ENCODE peak calls at places on chromosomes 5 and 9, in six cellular contexts. One of them, this sample, is unnamed.

GRCh38 chr9:73219985-73220626 is 68.4 kb downstream of the ANXA1 start:
- DNase-seq in GM12892: no peak
- DNase-seq in GM12891: no peak
- DNase-seq in spleen: no peak
- DNase-seq in K562: no peak
- DNase-seq in stomach: no peak
- DNase-seq in this sample: no peak

GRCh38 chr5:124460666-124461065 is 285.8 kb downstream of the ZNF608 start:
- DNase-seq in stomach: no peak
- DNase-seq in spleen: no peak
- DNase-seq in K562: no peak
- DNase-seq in GM12892: no peak
- DNase-seq in GM12891: no peak
- DNase-seq in this sample: no peak

GRCh38 chr5:72160299-72160698 is 53.0 kb downstream of the MAP1B start:
- DNase-seq in GM12891: no peak
- DNase-seq in K562: no peak
- DNase-seq in stomach: no peak
- DNase-seq in GM12892: no peak
- DNase-seq in spleen: no peak
- DNase-seq in this sample: no peak

GRCh38 chr9:129624947-129625346 is 1.0 kb upstream of the NTMT1 start:
- DNase-seq in GM12892: no peak
- DNase-seq in GM12891: no peak
- DNase-seq in K562: peak
- DNase-seq in stomach: no peak
- DNase-seq in spleen: no peak
- DNase-seq in this sample: no peak

GRCh38 chr5:116763987-116764866 is 189.6 kb upstream of the SEMA6A start:
- DNase-seq in K562: no peak
- DNase-seq in GM12892: peak
- DNase-seq in spleen: no peak
- DNase-seq in stomach: no peak
- DNase-seq in GM12891: no peak
- DNase-seq in this sample: no peak

GRCh38 chr5:127275641-127276193 is 14.9 kb upstream of the MEGF10 start:
- DNase-seq in stomach: no peak
- DNase-seq in GM12891: no peak
- DNase-seq in spleen: no peak
- DNase-seq in GM12892: no peak
- DNase-seq in K562: no peak
- DNase-seq in this sample: no peak

GRCh38 chr5:138449501-138450239 is 10.8 kb downstream of the REEP2 start:
- DNase-seq in GM12892: peak
- DNase-seq in GM12891: peak
- DNase-seq in K562: peak
- DNase-seq in spleen: peak
- DNase-seq in stomach: peak
- DNase-seq in this sample: peak

GRCh38 chr9:21967707-21968106 is 26.5 kb downstream of the CDKN2A start:
- DNase-seq in stomach: no peak
- DNase-seq in GM12892: no peak
- DNase-seq in K562: no peak
- DNase-seq in GM12891: no peak
- DNase-seq in spleen: no peak
- DNase-seq in this sample: no peak

GRCh38 chr5:127723571-127723970 is 20.4 kb downstream of the CCDC192 start:
- DNase-seq in GM12891: no peak
- DNase-seq in spleen: no peak
- DNase-seq in GM12892: no peak
- DNase-seq in K562: no peak
- DNase-seq in stomach: no peak
- DNase-seq in this sample: no peak

GRCh38 chr9:88258587-88258986 is 120.3 kb upstream of the SPATA31C2 start:
- DNase-seq in GM12892: no peak
- DNase-seq in spleen: no peak
- DNase-seq in GM12891: no peak
- DNase-seq in K562: no peak
- DNase-seq in stomach: peak
- DNase-seq in this sample: no peak

GRCh38 chr9:120505186-120505585 is 74.8 kb downstream of the CDK5RAP2 start:
- DNase-seq in GM12891: no peak
- DNase-seq in spleen: no peak
- DNase-seq in K562: no peak
- DNase-seq in stomach: no peak
- DNase-seq in GM12892: no peak
- DNase-seq in this sample: no peak

GRCh38 chr5:165673499-165673898 is 2168.1 kb downstream of the MAT2B start:
- DNase-seq in K562: no peak
- DNase-seq in spleen: no peak
- DNase-seq in stomach: no peak
- DNase-seq in GM12891: no peak
- DNase-seq in GM12892: no peak
- DNase-seq in this sample: no peak

GRCh38 chr5:170312666-170313065 is 15.1 kb upstream of the LCP2 start:
- DNase-seq in GM12892: no peak
- DNase-seq in K562: no peak
- DNase-seq in GM12891: no peak
- DNase-seq in spleen: no peak
- DNase-seq in stomach: no peak
- DNase-seq in this sample: no peak

GRCh38 chr9:125797857-125798399 is 50.8 kb downstream of the PBX3 start:
- DNase-seq in stomach: no peak
- DNase-seq in GM12892: no peak
- DNase-seq in spleen: no peak
- DNase-seq in K562: no peak
- DNase-seq in GM12891: no peak
- DNase-seq in this sample: no peak

GRCh38 chr5:59099270-59099994 is 516.6 kb downstream of the RAB3C start:
- DNase-seq in K562: no peak
- DNase-seq in GM12892: no peak
- DNase-seq in stomach: no peak
- DNase-seq in spleen: no peak
- DNase-seq in GM12891: no peak
- DNase-seq in this sample: no peak

GRCh38 chr9:124964056-124964455 is 23.2 kb upstream of the GOLGA1 start:
- DNase-seq in GM12892: no peak
- DNase-seq in stomach: no peak
- DNase-seq in spleen: no peak
- DNase-seq in GM12891: no peak
- DNase-seq in K562: no peak
- DNase-seq in this sample: no peak

GRCh38 chr5:157265714-157266285 is at the start of gene CYFIP2:
- DNase-seq in stomach: peak
- DNase-seq in K562: peak
- DNase-seq in GM12891: peak
- DNase-seq in spleen: peak
- DNase-seq in GM12892: peak
- DNase-seq in this sample: peak

GRCh38 chr5:171632618-171633017 is 153.0 kb upstream of the SMIM23 start:
- DNase-seq in K562: no peak
- DNase-seq in GM12891: no peak
- DNase-seq in GM12892: no peak
- DNase-seq in spleen: no peak
- DNase-seq in stomach: no peak
- DNase-seq in this sample: no peak

GRCh38 chr5:67038817-67039603 is 157.6 kb downstream of the CD180 start:
- DNase-seq in stomach: no peak
- DNase-seq in spleen: no peak
- DNase-seq in K562: no peak
- DNase-seq in GM12891: no peak
- DNase-seq in GM12892: no peak
- DNase-seq in this sample: no peak

GRCh38 chr9:118586978-118587377 is 782.3 kb downstream of the BRINP1 start:
- DNase-seq in GM12891: no peak
- DNase-seq in GM12892: no peak
- DNase-seq in spleen: peak
- DNase-seq in K562: no peak
- DNase-seq in stomach: no peak
- DNase-seq in this sample: no peak

GRCh38 chr5:167232675-167233074 is 1058.8 kb upstream of the WWC1 start:
- DNase-seq in GM12892: no peak
- DNase-seq in spleen: no peak
- DNase-seq in stomach: no peak
- DNase-seq in GM12891: no peak
- DNase-seq in K562: no peak
- DNase-seq in this sample: no peak

GRCh38 chr5:122291000-122291592 is 20.9 kb upstream of the SNCAIP start:
- DNase-seq in K562: no peak
- DNase-seq in GM12891: no peak
- DNase-seq in stomach: no peak
- DNase-seq in spleen: no peak
- DNase-seq in GM12892: no peak
- DNase-seq in this sample: no peak

GRCh38 chr5:155943516-155944407 is 383.2 kb upstream of the SGCD start:
- DNase-seq in K562: peak
- DNase-seq in GM12892: no peak
- DNase-seq in stomach: no peak
- DNase-seq in GM12891: peak
- DNase-seq in spleen: no peak
- DNase-seq in this sample: no peak

GRCh38 chr5:79901631-79902030 is 89.4 kb downstream of the MTX3 start:
- DNase-seq in K562: no peak
- DNase-seq in GM12891: no peak
- DNase-seq in spleen: no peak
- DNase-seq in stomach: no peak
- DNase-seq in GM12892: no peak
- DNase-seq in this sample: no peak

GRCh38 chr9:134379774-134380431 is 53.6 kb downstream of the RXRA start:
- DNase-seq in GM12892: no peak
- DNase-seq in stomach: no peak
- DNase-seq in GM12891: no peak
- DNase-seq in spleen: no peak
- DNase-seq in K562: no peak
- DNase-seq in this sample: no peak

GRCh38 chr9:128886211-128886826 is 4.4 kb downstream of the LRRC8A start:
- DNase-seq in GM12892: no peak
- DNase-seq in K562: no peak
- DNase-seq in GM12891: no peak
- DNase-seq in stomach: no peak
- DNase-seq in spleen: no peak
- DNase-seq in this sample: no peak

GRCh38 chr9:108722396-108722795 is 133.4 kb downstream of the ACTL7B start:
- DNase-seq in K562: no peak
- DNase-seq in stomach: no peak
- DNase-seq in spleen: no peak
- DNase-seq in GM12892: no peak
- DNase-seq in GM12891: no peak
- DNase-seq in this sample: no peak

GRCh38 chr5:14850419-14851066 is 21.0 kb downstream of the ANKH start:
- DNase-seq in spleen: no peak
- DNase-seq in K562: no peak
- DNase-seq in GM12892: no peak
- DNase-seq in GM12891: no peak
- DNase-seq in stomach: no peak
- DNase-seq in this sample: no peak

GRCh38 chr5:38751103-38751502 is 94.7 kb upstream of the OSMR start:
- DNase-seq in spleen: no peak
- DNase-seq in K562: no peak
- DNase-seq in stomach: no peak
- DNase-seq in GM12891: no peak
- DNase-seq in GM12892: no peak
- DNase-seq in this sample: peak

GRCh38 chr9:25260056-25260455 is 418.2 kb downstream of the TUSC1 start:
- DNase-seq in spleen: no peak
- DNase-seq in stomach: no peak
- DNase-seq in GM12892: no peak
- DNase-seq in K562: no peak
- DNase-seq in GM12891: no peak
- DNase-seq in this sample: no peak

GRCh38 chr5:179840766-179841165 is 17.9 kb downstream of the MRNIP start:
- DNase-seq in spleen: peak
- DNase-seq in GM12891: no peak
- DNase-seq in stomach: no peak
- DNase-seq in K562: no peak
- DNase-seq in GM12892: no peak
- DNase-seq in this sample: no peak
- TF ChIP-seq POLR2AphosphoS5 in spleen: peak
- TF ChIP-seq POLR2AphosphoS5 in GM12891: no peak
- TF ChIP-seq POLR2AphosphoS5 in stomach: no peak
- TF ChIP-seq POLR2AphosphoS5 in K562: no peak
- TF ChIP-seq POLR2AphosphoS5 in GM12892: no peak
- TF ChIP-seq POLR2AphosphoS5 in this sample: no peak

GRCh38 chr9:13860019-13860418 is 453.9 kb downstream of the NFIB start:
- DNase-seq in GM12892: no peak
- DNase-seq in GM12891: no peak
- DNase-seq in K562: no peak
- DNase-seq in spleen: no peak
- DNase-seq in stomach: no peak
- DNase-seq in this sample: no peak
- TF ChIP-seq POLR2AphosphoS5 in GM12892: no peak
- TF ChIP-seq POLR2AphosphoS5 in GM12891: no peak
- TF ChIP-seq POLR2AphosphoS5 in K562: no peak
- TF ChIP-seq POLR2AphosphoS5 in spleen: no peak
- TF ChIP-seq POLR2AphosphoS5 in stomach: no peak
- TF ChIP-seq POLR2AphosphoS5 in this sample: no peak

GRCh38 chr5:179679014-179679674 is 1.7 kb downstream of the CBY3 start:
- DNase-seq in K562: no peak
- DNase-seq in stomach: peak
- DNase-seq in GM12892: no peak
- DNase-seq in GM12891: no peak
- DNase-seq in spleen: peak
- DNase-seq in this sample: peak

GRCh38 chr5:179680780-179681411 is at the start of gene CBY3:
- DNase-seq in K562: no peak
- DNase-seq in GM12891: no peak
- DNase-seq in spleen: no peak
- DNase-seq in GM12892: no peak
- DNase-seq in stomach: no peak
- DNase-seq in this sample: no peak

GRCh38 chr5:179678238-179679013 is 2.4 kb downstream of the CBY3 start:
- DNase-seq in GM12891: peak
- DNase-seq in stomach: peak
- DNase-seq in GM12892: peak
- DNase-seq in spleen: peak
- DNase-seq in K562: peak
- DNase-seq in this sample: peak

GRCh38 chr5:179680014-179680779 is 637 bp downstream of the CBY3 start:
- DNase-seq in K562: no peak
- DNase-seq in GM12892: no peak
- DNase-seq in GM12891: no peak
- DNase-seq in spleen: no peak
- DNase-seq in stomach: no peak
- DNase-seq in this sample: no peak
- TF ChIP-seq POLR2AphosphoS5 in K562: no peak
- TF ChIP-seq POLR2AphosphoS5 in GM12892: no peak
- TF ChIP-seq POLR2AphosphoS5 in GM12891: no peak
- TF ChIP-seq POLR2AphosphoS5 in spleen: no peak
- TF ChIP-seq POLR2AphosphoS5 in stomach: no peak
- TF ChIP-seq POLR2AphosphoS5 in this sample: no peak

GRCh38 chr9:27297050-27297449 is at the start of gene EQTN:
- DNase-seq in GM12892: no peak
- DNase-seq in GM12891: no peak
- DNase-seq in spleen: no peak
- DNase-seq in K562: no peak
- DNase-seq in stomach: no peak
- DNase-seq in this sample: no peak
- TF ChIP-seq POLR2AphosphoS5 in GM12892: no peak
- TF ChIP-seq POLR2AphosphoS5 in GM12891: no peak
- TF ChIP-seq POLR2AphosphoS5 in spleen: no peak
- TF ChIP-seq POLR2AphosphoS5 in K562: no peak
- TF ChIP-seq POLR2AphosphoS5 in stomach: no peak
- TF ChIP-seq POLR2AphosphoS5 in this sample: no peak